ENCODE peak calls at places on chromosome 11, in four cellular contexts. C is HepG2, H is SK-N-SH, Z is H1. N is an unnamed sample. For H3K4me1 and H3K79me2, the result is how much of the 10 kb centered on the place peaks cover.

GRCh38 chr11:62360685-62361084 is 23.4 kb downstream of the ASRGL1 start:
- DNase-seq in H (no peak), Z (no peak), C (no peak), N (no peak)

GRCh38 chr11:42066113-42066512 is 606.7 kb upstream of the LRRC4C start:
- DNase-seq in C (no peak), Z (no peak), H (no peak), N (no peak)

GRCh38 chr11:298406-299065 is 790 bp downstream of the IFITM5 start:
- DNase-seq in C (no peak), Z (no peak), H (no peak), N (no peak)

GRCh38 chr11:32821517-32821916 is 8.2 kb upstream of the PRRG4 start:
- DNase-seq in Z (no peak), C (no peak), H (no peak), N (no peak)

GRCh38 chr11:73477518-73477917 is 101.3 kb downstream of the RELT start:
- DNase-seq in H (no peak), Z (no peak), C (no peak), N (no peak)

GRCh38 chr11:35143509-35144102 is 4.6 kb downstream of the CD44 start:
- DNase-seq in Z (no peak), H (no peak), C (no peak), N (no peak)

GRCh38 chr11:35723493-35724284 is 61.1 kb downstream of the TRIM44 start:
- DNase-seq in H (no peak), C (no peak), Z (no peak), N (no peak)

GRCh38 chr11:118608268-118609214 is 1.1 kb downstream of the PHLDB1 start:
- DNase-seq in H (peak), C (no peak), Z (no peak), N (no peak)

GRCh38 chr11:69286358-69287327 is 7.3 kb upstream of the MYEOV start:
- DNase-seq in H (no peak), Z (no peak), C (no peak), N (no peak)

GRCh38 chr11:76831911-76832310 is 28.8 kb upstream of the ACER3 start:
- DNase-seq in C (no peak), H (no peak), Z (no peak), N (no peak)

GRCh38 chr11:16604784-16605439 is 133.5 kb upstream of the C11orf58 start:
- DNase-seq in Z (no peak), H (peak), C (no peak), N (no peak)

GRCh38 chr11:82682003-82682751 is 51.5 kb downstream of the FAM181B start:
- DNase-seq in Z (no peak), H (peak), C (peak), N (peak)

GRCh38 chr11:105144887-105145286 is 5.3 kb upstream of the CARD18 start:
- DNase-seq in Z (no peak), C (peak), H (no peak), N (no peak)

GRCh38 chr11:2368178-2368850 is 8.8 kb upstream of the CD81 start:
- DNase-seq in H (no peak), C (no peak), Z (no peak), N (no peak)

GRCh38 chr11:16111690-16112089 is 244.7 kb downstream of the SOX6 start:
- DNase-seq in C (no peak), H (no peak), Z (peak), N (no peak)

GRCh38 chr11:43943357-43943930 is 1.0 kb downstream of the C11orf96 start:
- DNase-seq in Z (no peak), C (no peak), H (no peak), N (no peak)

GRCh38 chr11:130706572-130706971 is 209.7 kb downstream of the SNX19 start:
- DNase-seq in H (no peak), Z (no peak), C (no peak), N (no peak)

GRCh38 chr11:7098235-7098832 is 9.5 kb downstream of the RBMXL2 start:
- DNase-seq in H (peak), Z (no peak), C (peak), N (peak)

GRCh38 chr11:62752994-62753735 is 795 bp downstream of the ZBTB3 start:
- DNase-seq in C (no peak), H (no peak), Z (no peak), N (no peak)

GRCh38 chr11:119166368-119167076 is 2.0 kb upstream of the NLRX1 start:
- DNase-seq in Z (no peak), H (no peak), C (peak), N (peak)

GRCh38 chr11:117052196-117053149 is 45.8 kb downstream of the SIK3 start:
- DNase-seq in C (no peak), Z (no peak), H (no peak), N (no peak)

GRCh38 chr11:120168960-120169681 is 31.2 kb upstream of the TRIM29 start:
- DNase-seq in H (peak), C (peak), Z (peak), N (no peak)

GRCh38 chr11:130416537-130416896 is 11.9 kb downstream of the ADAMTS8 start:
- DNase-seq in C (no peak), H (no peak), Z (no peak), N (no peak)

GRCh38 chr11:86559311-86559945 is 113.0 kb downstream of the ME3 start:
- DNase-seq in C (no peak), Z (no peak), H (no peak), N (peak)

GRCh38 chr11:119614227-119615002 is 114.6 kb downstream of the NECTIN1 start:
- DNase-seq in Z (no peak), H (no peak), C (peak), N (no peak)

GRCh38 chr11:107741044-107741823 is 29.4 kb upstream of the SLN start:
- DNase-seq in C (peak), Z (no peak), H (peak), N (no peak)

GRCh38 chr11:112797653-112798293 is 163.4 kb upstream of the NCAM1 start:
- DNase-seq in C (peak), H (no peak), Z (peak), N (no peak)

GRCh38 chr11:12748561-12748960 is 74.3 kb downstream of the TEAD1 start:
- DNase-seq in C (no peak), H (no peak), Z (no peak), N (no peak)

GRCh38 chr11:60691636-60692035 is 7.8 kb upstream of the MS4A8 start:
- DNase-seq in Z (no peak), C (no peak), H (no peak), N (no peak)

GRCh38 chr11:1336836-1337646 is 27.6 kb upstream of the TOLLIP start:
- DNase-seq in C (no peak), Z (no peak), H (peak), N (no peak)

GRCh38 chr11:120516461-120517389 is 5.2 kb downstream of the GRIK4 start:
- DNase-seq in C (peak), H (peak), Z (no peak), N (no peak)

DNA sequence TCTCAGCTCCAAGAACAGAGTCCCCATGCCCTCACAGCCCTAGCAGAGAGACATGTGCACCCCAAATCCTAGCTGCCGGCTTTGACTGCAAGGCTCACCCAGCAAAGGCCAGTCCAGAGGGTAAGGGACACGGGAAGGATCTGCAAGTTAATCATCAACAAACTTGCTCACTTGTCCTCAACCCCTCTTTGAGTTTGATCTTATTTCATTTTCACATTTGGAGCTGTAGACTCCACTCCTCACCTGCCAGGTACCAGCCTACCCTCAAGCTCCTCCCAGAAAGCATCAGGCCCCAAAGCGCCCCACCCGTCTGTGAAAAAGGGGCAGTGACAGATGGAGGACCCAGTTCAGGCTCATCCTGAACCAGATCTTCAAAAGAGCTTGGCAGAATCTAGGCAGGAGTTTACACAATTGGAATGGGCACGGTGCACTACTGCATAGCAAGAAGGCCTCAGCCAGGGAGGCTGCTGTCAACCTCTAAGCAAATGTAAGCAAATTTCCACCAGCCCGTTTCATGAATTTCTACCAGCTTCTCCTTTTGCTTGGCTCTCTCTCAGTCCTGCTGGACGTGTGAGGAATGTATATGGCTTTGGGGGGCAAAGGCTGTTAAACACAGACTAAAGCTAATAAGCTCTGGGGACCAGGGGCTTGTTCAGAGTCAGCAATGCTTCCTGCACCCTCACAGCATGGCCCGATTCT is 5.5 kb downstream of the EHD1 start:
- DNase-seq in H (no peak), Z (no peak), C (peak), N (no peak)
- H3K4me1 ChIP-seq in H (under half), Z (under half), C (half or more), N (half or more)

GRCh38 chr11:102184269-102184987 is 74.2 kb downstream of the YAP1 start:
- DNase-seq in H (no peak), C (no peak), Z (no peak), N (no peak)
- H3K79me2 ChIP-seq in H (half or more), C (under half), Z (under half), N (half or more)

DNA sequence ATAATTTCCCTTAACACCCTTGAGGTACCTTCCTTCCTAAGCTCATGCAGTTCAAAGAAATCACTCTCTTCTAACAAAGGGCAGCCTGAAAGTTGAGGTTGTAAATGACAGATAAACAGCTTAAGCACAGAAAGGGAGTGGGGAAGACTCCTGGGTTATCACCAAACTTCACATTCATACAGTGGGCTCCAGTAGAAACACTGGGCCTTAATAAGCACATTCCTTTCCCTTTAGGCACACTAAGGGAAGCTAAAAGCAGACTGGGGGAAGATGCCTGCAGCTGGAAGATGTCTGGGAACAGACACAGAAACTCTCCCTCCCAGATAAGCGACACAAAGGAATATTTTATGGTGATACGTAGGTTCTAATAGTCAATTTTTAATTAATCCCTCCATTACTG is 350.3 kb upstream of the MPPED2 start:
- DNase-seq in C (no peak), H (no peak), Z (no peak), N (no peak)
- TF ChIP-seq CTCF in C (no peak), H (no peak), Z (no peak), N (no peak)

DNA sequence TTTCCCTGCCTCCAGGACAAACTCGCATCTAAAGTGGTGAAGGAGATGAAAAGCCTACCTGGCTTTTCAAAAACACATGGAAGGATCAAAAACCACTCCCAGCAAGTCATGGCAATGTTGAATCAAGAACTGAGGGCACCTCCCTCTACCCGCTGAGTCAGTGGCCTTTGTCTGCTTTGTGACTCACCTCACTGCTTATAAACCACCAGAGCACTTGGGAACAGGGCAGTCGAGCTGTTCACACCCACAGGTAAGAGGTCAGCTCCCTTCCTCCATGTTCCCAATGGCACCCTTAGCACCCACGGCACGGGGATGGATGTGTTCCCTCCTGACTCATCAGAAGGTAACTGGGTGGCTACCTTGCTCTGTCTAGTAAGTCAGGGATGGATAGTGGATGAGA is 21.7 kb downstream of the TENM4 start:
- DNase-seq in C (peak), Z (no peak), H (no peak), N (peak)
- H3K4me1 ChIP-seq in C (under half), Z (under half), H (under half), N (half or more)

GRCh38 chr11:128476729-128477128 is 110.6 kb downstream of the ETS1 start:
- DNase-seq in Z (no peak), C (no peak), H (no peak), N (no peak)
- H3K79me2 ChIP-seq in Z (under half), C (under half), H (half or more), N (half or more)

DNA sequence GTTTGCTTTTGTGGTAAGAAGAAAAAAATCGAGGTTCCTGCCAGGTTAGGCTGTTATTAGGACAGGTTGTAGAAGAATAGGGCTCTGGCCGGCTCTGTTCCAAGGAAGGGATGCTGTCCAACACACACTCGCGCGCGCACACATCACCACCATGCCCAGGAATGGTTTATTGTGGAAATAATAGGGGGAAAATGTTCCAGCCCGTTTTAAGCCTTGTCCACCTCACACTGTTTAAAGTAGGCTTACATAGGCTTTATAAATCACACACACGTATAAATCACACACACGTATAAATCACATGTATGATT is 1.2 kb upstream of the ARHGAP20 start:
- DNase-seq in C (no peak), H (no peak), Z (no peak), N (no peak)
- TF ChIP-seq CTCF in C (no peak), H (no peak), Z (no peak), N (no peak)

DNA sequence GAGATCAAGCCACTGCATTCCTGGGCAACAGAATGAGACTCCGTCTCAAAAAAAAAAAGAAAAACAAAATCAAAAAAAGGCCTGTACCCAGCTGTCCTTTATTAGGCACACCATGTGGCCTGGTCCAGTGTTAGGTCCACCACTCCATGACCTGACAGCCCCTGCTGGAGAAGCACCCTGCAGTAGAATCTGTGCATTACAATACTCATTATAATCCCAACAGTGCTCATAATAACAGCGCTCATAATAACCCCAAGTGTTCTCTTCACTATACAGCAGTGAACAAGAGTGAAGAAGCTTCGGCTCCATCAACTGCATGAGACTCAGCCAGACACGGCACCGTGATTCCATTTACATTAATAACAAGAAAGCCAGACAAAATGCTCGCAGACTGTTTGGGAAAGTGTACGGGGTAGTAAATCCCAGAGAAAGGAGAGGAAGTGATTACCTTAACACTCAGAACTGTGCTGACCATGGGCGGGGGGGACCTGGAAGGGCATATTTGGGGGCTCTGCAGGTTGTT is 8.9 kb upstream of the EHD1 start:
- DNase-seq in Z (no peak), C (no peak), H (no peak), N (no peak)
- H3K4me1 ChIP-seq in Z (under half), C (half or more), H (under half), N (under half)

GRCh38 chr11:30326114-30326783 is 3.3 kb downstream of the ARL14EP start:
- DNase-seq in Z (no peak), H (peak), C (no peak), N (no peak)
- H3K79me2 ChIP-seq in Z (half or more), H (half or more), C (under half), N (half or more)

DNA sequence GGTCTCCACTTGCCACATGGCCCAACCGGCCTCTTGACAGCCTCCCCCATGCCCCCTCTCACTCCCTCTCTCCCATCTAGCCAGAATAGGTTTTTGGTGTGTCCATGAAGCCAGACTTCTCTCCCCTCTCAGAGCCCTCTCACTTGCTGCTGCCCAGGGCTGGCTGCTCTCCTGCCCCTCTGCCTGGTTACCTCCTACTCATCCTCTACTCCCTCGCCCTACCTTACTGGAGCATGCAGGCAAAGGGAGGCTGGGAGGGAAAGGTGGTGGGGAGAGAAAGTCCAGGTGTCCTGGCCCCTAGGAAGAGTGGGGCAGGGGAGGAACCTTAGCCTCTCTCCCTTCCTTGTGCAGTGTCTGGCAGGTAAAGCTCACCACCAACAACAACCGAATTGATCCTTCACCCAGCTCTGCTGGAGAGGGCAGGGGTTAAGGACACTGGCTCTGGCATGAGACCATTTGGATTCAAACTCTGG is 9.2 kb downstream of the SPATA19 start:
- DNase-seq in Z (no peak), C (no peak), H (no peak), N (no peak)
- TF ChIP-seq CTCF in Z (no peak), C (no peak), H (no peak), N (no peak)

GRCh38 chr11:102560555-102561011 is 30.0 kb upstream of the MMP7 start:
- DNase-seq in Z (no peak), H (no peak), C (no peak), N (peak)
- H3K4me1 ChIP-seq in Z (under half), H (under half), C (under half), N (under half)